ENCODE peak calls at places on chromosomes 4 and X, in four cellular contexts. One of them, this sample, is unnamed.

GRCh38 chrX:119503484-119503861 is 35.2 kb downstream of the SLC25A5 start:
- DNase-seq in right lobe of liver: peak; percentile 65
- DNase-seq in body of pancreas: peak; percentile 48
- DNase-seq in IMR-90: peak; percentile 81
- DNase-seq in this sample: no peak

GRCh38 chrX:101230636-101231035 is 11.1 kb downstream of the DRP2 start:
- DNase-seq in IMR-90: peak; percentile 51
- DNase-seq in body of pancreas: no peak
- DNase-seq in right lobe of liver: no peak
- DNase-seq in this sample: no peak

GRCh38 chr4:25790024-25790423 is 72.8 kb downstream of the SEL1L3 start:
- DNase-seq in right lobe of liver: no peak
- DNase-seq in body of pancreas: no peak
- DNase-seq in IMR-90: no peak
- DNase-seq in this sample: no peak

GRCh38 chr4:150302553-150302952 is 224.3 kb downstream of the DCLK2 start:
- DNase-seq in body of pancreas: no peak
- DNase-seq in right lobe of liver: no peak
- DNase-seq in IMR-90: peak; percentile 98
- DNase-seq in this sample: no peak

GRCh38 chrX:65607070-65607742 is 60.2 kb upstream of the MSN start:
- DNase-seq in body of pancreas: no peak
- DNase-seq in right lobe of liver: no peak
- DNase-seq in IMR-90: peak; percentile 42
- DNase-seq in this sample: no peak

GRCh38 chrX:20066968-20067708 is 49.6 kb downstream of the MAP7D2 start:
- DNase-seq in body of pancreas: peak; percentile 34
- DNase-seq in right lobe of liver: no peak
- DNase-seq in IMR-90: peak; percentile 70
- DNase-seq in this sample: no peak

GRCh38 chrX:37746268-37746931 is 33.5 kb upstream of the CYBB start:
- DNase-seq in IMR-90: no peak
- DNase-seq in body of pancreas: no peak
- DNase-seq in right lobe of liver: no peak
- DNase-seq in this sample: no peak

GRCh38 chr4:159107203-159107921 is 4.5 kb downstream of the RAPGEF2 start:
- DNase-seq in body of pancreas: no peak
- DNase-seq in IMR-90: peak; percentile 55
- DNase-seq in right lobe of liver: no peak
- DNase-seq in this sample: no peak

GRCh38 chrX:47644557-47645091 is 5.7 kb downstream of the ELK1 start:
- DNase-seq in IMR-90: peak; percentile 44
- DNase-seq in right lobe of liver: no peak
- DNase-seq in body of pancreas: no peak
- DNase-seq in this sample: no peak

GRCh38 chr4:67714955-67715354 is 14.0 kb upstream of the UBA6 start:
- DNase-seq in right lobe of liver: no peak
- DNase-seq in body of pancreas: no peak
- DNase-seq in IMR-90: no peak
- DNase-seq in this sample: no peak

GRCh38 chr4:177728361-177729152 is 286.3 kb upstream of the AGA start:
- DNase-seq in IMR-90: no peak
- DNase-seq in body of pancreas: no peak
- DNase-seq in right lobe of liver: no peak
- DNase-seq in this sample: no peak

GRCh38 chrX:48911407-48912182 is at the start of gene SLC35A2:
- DNase-seq in body of pancreas: peak; percentile 86
- DNase-seq in IMR-90: peak; percentile 64
- DNase-seq in right lobe of liver: peak; percentile 84
- DNase-seq in this sample: peak; percentile 78

GRCh38 chr4:33724685-33725084 is 2519.6 kb downstream of the ARAP2 start:
- DNase-seq in IMR-90: no peak
- DNase-seq in right lobe of liver: no peak
- DNase-seq in body of pancreas: no peak
- DNase-seq in this sample: no peak

GRCh38 chr4:115824630-115825029 is 711.2 kb upstream of the NDST4 start:
- DNase-seq in body of pancreas: no peak
- DNase-seq in IMR-90: no peak
- DNase-seq in right lobe of liver: no peak
- DNase-seq in this sample: no peak

GRCh38 chr4:186770446-186771175 is 47.0 kb upstream of the FAT1 start:
- DNase-seq in IMR-90: peak; percentile 82
- DNase-seq in right lobe of liver: no peak
- DNase-seq in body of pancreas: no peak
- DNase-seq in this sample: no peak

GRCh38 chr4:20658456-20658855 is 41.8 kb upstream of the PACRGL start:
- DNase-seq in body of pancreas: no peak
- DNase-seq in IMR-90: no peak
- DNase-seq in right lobe of liver: no peak
- DNase-seq in this sample: no peak

GRCh38 chr4:87543835-87544461 is 14.8 kb upstream of the SPARCL1 start:
- DNase-seq in body of pancreas: peak; percentile 16
- DNase-seq in IMR-90: peak; percentile 52
- DNase-seq in right lobe of liver: no peak
- DNase-seq in this sample: no peak

GRCh38 chr4:123354701-123355100 is 41.9 kb upstream of the SPRY1 start:
- DNase-seq in body of pancreas: no peak
- DNase-seq in right lobe of liver: no peak
- DNase-seq in IMR-90: no peak
- DNase-seq in this sample: no peak

GRCh38 chr4:4941741-4942140 is 77.5 kb downstream of the CYTL1 start:
- DNase-seq in body of pancreas: no peak
- DNase-seq in right lobe of liver: no peak
- DNase-seq in IMR-90: no peak
- DNase-seq in this sample: no peak

GRCh38 chr4:7737752-7738457 is 201.8 kb downstream of the AFAP1 start:
- DNase-seq in IMR-90: no peak
- DNase-seq in right lobe of liver: no peak
- DNase-seq in body of pancreas: no peak
- DNase-seq in this sample: peak; percentile 47

GRCh38 chrX:53086464-53086863 is 4.3 kb downstream of the TSPYL2 start:
- DNase-seq in IMR-90: no peak
- DNase-seq in right lobe of liver: peak; percentile 49
- DNase-seq in body of pancreas: peak; percentile 81
- DNase-seq in this sample: peak; percentile 65

GRCh38 chrX:107713205-107714195 is 62.1 kb downstream of the TSC22D3 start:
- DNase-seq in body of pancreas: no peak
- DNase-seq in IMR-90: no peak
- DNase-seq in right lobe of liver: peak; percentile 7
- DNase-seq in this sample: no peak

GRCh38 chrX:107710617-107711391 is 64.8 kb downstream of the TSC22D3 start:
- DNase-seq in IMR-90: peak; percentile 93
- DNase-seq in body of pancreas: peak; percentile 52
- DNase-seq in right lobe of liver: no peak
- DNase-seq in this sample: no peak

GRCh38 chrX:107711521-107712041 is 64.0 kb downstream of the TSC22D3 start:
- DNase-seq in right lobe of liver: no peak
- DNase-seq in body of pancreas: no peak
- DNase-seq in IMR-90: no peak
- DNase-seq in this sample: no peak

GRCh38 chrX:107714196-107714811 is 61.3 kb downstream of the TSC22D3 start:
- DNase-seq in body of pancreas: no peak
- DNase-seq in right lobe of liver: peak; percentile 8
- DNase-seq in IMR-90: no peak
- DNase-seq in this sample: no peak

DNA sequence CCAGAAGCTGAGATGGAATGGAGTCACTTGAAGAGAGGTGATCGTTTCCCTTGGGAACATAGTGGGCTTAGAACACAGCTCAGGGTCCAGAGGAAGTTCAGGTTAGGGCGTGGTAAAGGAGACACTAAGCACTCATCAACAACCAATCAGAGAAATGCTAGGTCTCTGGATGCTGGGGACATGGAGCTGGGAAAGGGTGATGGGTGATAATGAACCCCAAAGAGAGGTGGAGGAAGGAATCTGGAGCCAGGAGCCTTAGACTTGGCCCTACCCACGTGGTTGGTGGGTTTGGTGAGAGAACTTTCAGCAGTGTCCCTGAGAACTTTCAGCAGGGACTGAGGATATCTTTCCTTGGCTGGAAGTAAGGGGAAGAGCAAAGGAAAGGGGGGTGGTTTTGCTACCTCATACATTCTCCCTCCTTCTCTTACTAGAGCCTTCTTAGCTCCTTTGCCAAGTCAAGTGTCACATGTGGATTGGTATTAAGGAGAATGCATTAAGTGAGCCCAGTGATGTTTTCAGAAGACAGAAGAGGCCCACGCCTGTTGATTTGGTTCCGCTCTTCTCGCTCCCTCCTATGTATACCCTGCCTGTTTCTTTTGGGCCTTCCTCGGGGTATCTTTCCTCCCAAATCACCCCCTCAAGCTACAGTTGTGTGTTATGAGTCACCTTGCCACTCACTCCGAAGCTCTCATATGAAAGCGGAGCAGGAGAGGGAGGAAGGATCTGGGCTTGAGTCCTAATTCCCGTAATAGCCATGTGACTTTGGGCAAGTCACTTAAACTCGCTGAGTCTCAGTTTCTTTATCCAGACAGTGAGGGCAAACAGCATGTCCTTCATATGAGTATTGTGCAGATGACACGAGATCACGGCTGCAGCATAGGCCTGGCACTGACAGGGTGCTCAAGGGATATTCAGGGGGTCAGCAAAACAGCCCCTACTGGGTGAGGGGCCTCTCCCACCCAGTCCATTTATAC is 63.1 kb downstream of the TSC22D3 start:
- DNase-seq in right lobe of liver: no peak
- DNase-seq in IMR-90: peak; percentile 21
- DNase-seq in body of pancreas: no peak
- DNase-seq in this sample: no peak
- TF ChIP-seq POLR2A in right lobe of liver: peak; percentile 41
- TF ChIP-seq POLR2A in IMR-90: peak; percentile 73
- TF ChIP-seq POLR2A in body of pancreas: peak; percentile 38
- TF ChIP-seq POLR2A in this sample: no peak

DNA sequence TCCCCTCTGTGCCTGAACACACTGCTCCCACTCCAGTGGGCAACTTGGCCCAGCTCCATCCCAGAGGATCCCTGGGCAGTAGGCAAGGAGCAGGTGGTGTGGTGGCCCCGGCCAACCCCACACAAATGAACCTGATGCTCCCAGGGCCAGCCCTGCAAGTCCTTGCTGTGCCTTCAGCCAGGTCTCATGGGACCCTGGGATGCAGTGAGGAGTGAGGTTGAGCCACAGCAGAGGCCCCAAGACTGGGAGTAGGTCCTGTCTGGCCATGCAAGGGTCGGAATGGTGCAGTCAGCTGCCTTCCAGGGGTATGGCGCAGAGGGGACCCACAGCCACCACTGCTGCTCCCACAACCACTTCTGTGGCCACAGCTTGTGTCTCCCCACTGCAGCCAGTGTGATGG is 234.5 kb upstream of the DKK2 start:
- DNase-seq in right lobe of liver: no peak
- DNase-seq in IMR-90: no peak
- DNase-seq in body of pancreas: no peak
- DNase-seq in this sample: no peak
- H3K27ac ChIP-seq in right lobe of liver: no peak overlapping the region
- H3K27ac ChIP-seq in IMR-90: no peak overlapping the region
- H3K27ac ChIP-seq in body of pancreas: no peak overlapping the region
- H3K27ac ChIP-seq in this sample: no peak overlapping the region

DNA sequence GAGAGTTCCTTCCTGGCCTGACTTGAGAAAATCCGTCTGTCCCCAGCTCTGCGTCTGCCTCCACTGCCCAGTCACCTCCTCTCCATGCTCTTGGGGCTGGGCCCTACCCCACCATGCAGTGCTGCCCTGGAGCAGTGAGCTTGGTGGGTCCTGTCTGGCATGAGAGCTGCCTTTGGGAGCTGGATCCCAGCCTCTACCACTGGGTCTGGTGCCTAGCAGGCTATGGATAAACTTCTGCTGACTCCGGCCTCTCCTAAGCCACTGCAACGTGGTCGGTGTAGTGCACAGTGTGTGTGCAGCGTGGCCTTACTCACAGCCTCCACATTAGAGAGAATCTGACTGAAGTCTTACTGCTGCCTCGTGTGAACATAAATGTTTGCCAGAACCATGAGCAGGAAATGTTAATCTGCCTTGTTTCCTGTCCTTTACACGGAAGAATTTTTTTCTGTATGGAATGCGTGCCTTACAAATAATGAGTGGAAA is 47.6 kb downstream of the HTT start:
- DNase-seq in right lobe of liver: no peak
- DNase-seq in body of pancreas: no peak
- DNase-seq in IMR-90: peak; percentile 81
- DNase-seq in this sample: no peak
- TF ChIP-seq POLR2A in right lobe of liver: no peak
- TF ChIP-seq POLR2A in body of pancreas: no peak
- TF ChIP-seq POLR2A in IMR-90: no peak
- TF ChIP-seq POLR2A in this sample: no peak

DNA sequence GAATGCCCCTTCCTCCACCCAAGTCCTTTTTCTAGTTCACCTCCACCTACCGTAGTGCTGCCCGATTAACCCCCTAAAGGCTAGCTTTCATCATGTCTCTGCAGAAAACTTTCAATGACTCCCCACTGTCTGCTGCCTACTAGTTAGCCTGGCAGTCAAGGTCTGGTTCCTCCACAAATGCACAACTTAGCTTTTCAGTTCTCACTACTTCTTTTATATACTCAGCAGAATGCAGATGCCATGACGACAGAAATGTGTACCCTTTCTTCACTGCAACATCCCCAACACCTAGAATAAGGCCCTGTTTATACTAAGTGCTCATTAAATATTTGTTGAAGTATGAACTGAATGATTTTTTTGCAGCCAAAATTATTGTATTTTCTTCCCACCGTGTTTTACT is 30.9 kb upstream of the RASGEF1B start:
- DNase-seq in IMR-90: no peak
- DNase-seq in right lobe of liver: no peak
- DNase-seq in body of pancreas: no peak
- DNase-seq in this sample: no peak
- H3K27ac ChIP-seq in IMR-90: no peak overlapping the region
- H3K27ac ChIP-seq in right lobe of liver: no peak overlapping the region
- H3K27ac ChIP-seq in body of pancreas: no peak overlapping the region
- H3K27ac ChIP-seq in this sample: no peak overlapping the region

DNA sequence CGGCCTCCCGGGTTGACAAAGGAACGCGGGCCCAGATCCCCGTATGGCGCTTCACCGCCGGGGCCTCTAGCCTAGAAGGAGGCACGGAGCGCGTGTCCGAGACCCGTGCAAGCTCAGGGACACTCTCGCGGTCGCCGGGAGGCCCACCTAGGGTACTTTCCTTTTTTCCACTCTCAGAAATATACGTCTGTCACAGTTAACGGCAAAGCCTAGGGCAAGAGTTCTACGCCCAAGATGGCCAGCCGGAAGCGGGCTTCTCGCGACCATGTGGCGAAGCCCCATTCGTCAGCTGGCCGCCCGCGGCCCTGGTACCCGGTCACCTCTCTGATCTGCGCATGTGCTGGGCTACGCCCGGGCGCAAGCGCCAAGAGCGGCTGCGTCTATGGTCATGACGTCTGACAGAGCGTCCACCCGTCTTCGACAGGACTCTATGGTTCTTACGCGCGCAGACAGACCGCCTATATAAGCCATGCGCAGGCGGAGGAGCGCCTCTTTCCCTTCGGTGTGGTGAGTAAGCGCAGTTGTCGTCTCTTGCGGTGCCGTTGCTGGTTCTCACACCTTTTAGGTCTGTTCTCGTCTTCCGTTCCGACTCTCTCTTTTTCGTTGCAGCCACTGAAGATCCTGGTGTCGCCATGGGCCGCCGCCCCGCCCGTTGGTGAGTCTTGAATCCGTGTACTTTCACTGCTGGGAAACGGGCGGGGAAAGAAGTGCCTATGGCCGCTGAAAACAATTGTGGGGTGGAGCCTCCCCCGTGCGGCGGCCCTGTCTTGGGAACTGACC is at the start of gene RPL10:
- DNase-seq in right lobe of liver: peak; percentile 94
- DNase-seq in body of pancreas: peak; percentile 95
- DNase-seq in IMR-90: peak; percentile 97
- DNase-seq in this sample: peak; percentile 97
- TF ChIP-seq POLR2A in right lobe of liver: peak; percentile 83
- TF ChIP-seq POLR2A in body of pancreas: peak; percentile 99
- TF ChIP-seq POLR2A in IMR-90: peak; percentile 100
- TF ChIP-seq POLR2A in this sample: peak; percentile 91

GRCh38 chr4:21884615-21885014 is 64.0 kb downstream of the KCNIP4 start:
- DNase-seq in body of pancreas: no peak
- DNase-seq in right lobe of liver: no peak
- DNase-seq in IMR-90: no peak
- DNase-seq in this sample: no peak
- H3K27ac ChIP-seq in body of pancreas: no peak overlapping the region
- H3K27ac ChIP-seq in right lobe of liver: no peak overlapping the region
- H3K27ac ChIP-seq in IMR-90: no peak overlapping the region
- H3K27ac ChIP-seq in this sample: no peak overlapping the region

This sample was measured in heart left ventricle.